ENCODE peak calls at places on chromosome 5, in eight cellular contexts. K is H1, G is HCT116, I is breast epithelium, T is stomach, W is sigmoid colon, L is transverse colon, Y is suprapubic skin. M is an unnamed sample.

GRCh38 chr5:122154910-122155309 is 25.6 kb downstream of the ZNF474 start:
- DNase-seq in W (peak), L (no peak), Y (peak), K (no peak), I (no peak), G (no peak), T (no peak), M (no peak)

GRCh38 chr5:176742246-176743105 is 67.9 kb upstream of the UNC5A start:
- DNase-seq in T (no peak), L (no peak), I (no peak), W (no peak), K (no peak), Y (peak), G (no peak), M (no peak)

GRCh38 chr5:16866220-16866619 is 69.9 kb downstream of the MYO10 start:
- DNase-seq in W (no peak), I (no peak), T (no peak), Y (no peak), G (no peak), K (no peak), L (no peak), M (no peak)

GRCh38 chr5:34762321-34762871 is 76.6 kb upstream of the TTC23L start:
- DNase-seq in Y (no peak), T (no peak), G (no peak), I (no peak), K (no peak), W (no peak), L (no peak), M (no peak)

GRCh38 chr5:155455791-155456514 is 442.4 kb downstream of the KIF4B start:
- DNase-seq in T (no peak), G (no peak), I (no peak), K (no peak), L (no peak), W (no peak), Y (no peak), M (no peak)

GRCh38 chr5:29263836-29264235 is 1929.7 kb upstream of the CDH6 start:
- DNase-seq in I (no peak), W (no peak), G (no peak), K (no peak), Y (no peak), T (no peak), L (no peak), M (no peak)

GRCh38 chr5:135194573-135195266 is 160.7 kb upstream of the PITX1 start:
- DNase-seq in Y (no peak), T (peak), K (no peak), L (no peak), W (peak), I (no peak), G (no peak), M (no peak)

GRCh38 chr5:165996484-165996883 is 2295.0 kb upstream of the WWC1 start:
- DNase-seq in L (no peak), T (no peak), K (no peak), W (no peak), I (no peak), Y (no peak), G (no peak), M (no peak)

GRCh38 chr5:160516696-160517530 is 95.3 kb downstream of the PTTG1 start:
- DNase-seq in Y (no peak), L (no peak), W (no peak), I (no peak), K (no peak), T (no peak), G (no peak), M (no peak)

GRCh38 chr5:180598797-180599589 is 7.7 kb upstream of the SCGB3A1 start:
- DNase-seq in L (no peak), Y (peak), G (no peak), W (peak), K (no peak), I (peak), T (peak), M (no peak)

GRCh38 chr5:45274241-45274640 is 421.9 kb downstream of the HCN1 start:
- DNase-seq in W (no peak), L (no peak), T (no peak), I (no peak), G (no peak), K (no peak), Y (no peak), M (no peak)

GRCh38 chr5:8329773-8330172 is 460.8 kb downstream of the MTRR start:
- DNase-seq in Y (no peak), G (no peak), W (no peak), I (no peak), L (no peak), T (no peak), K (no peak), M (no peak)

GRCh38 chr5:112186401-112186990 is 232.6 kb downstream of the EPB41L4A start:
- DNase-seq in T (no peak), Y (no peak), I (no peak), L (no peak), W (no peak), G (peak), K (no peak), M (no peak)

GRCh38 chr5:132813599-132814440 is 718 bp downstream of the SOWAHA start:
- DNase-seq in W (peak), L (peak), K (no peak), Y (no peak), T (peak), G (no peak), I (no peak), M (no peak)

GRCh38 chr5:108730617-108731340 is 16.9 kb upstream of the FER start:
- DNase-seq in W (no peak), I (no peak), L (no peak), T (no peak), K (no peak), Y (no peak), G (no peak), M (peak)

GRCh38 chr5:40410231-40410861 is 269.4 kb upstream of the PTGER4 start:
- DNase-seq in G (no peak), K (no peak), W (no peak), T (no peak), L (no peak), I (no peak), Y (no peak), M (no peak)

GRCh38 chr5:95331358-95331757 is 46.5 kb upstream of the MCTP1 start:
- DNase-seq in G (no peak), Y (no peak), K (no peak), W (no peak), L (no peak), T (no peak), I (no peak), M (no peak)

GRCh38 chr5:79851694-79852006 is 139.4 kb downstream of the MTX3 start:
- DNase-seq in K (no peak), T (no peak), I (no peak), W (no peak), L (no peak), Y (no peak), G (no peak), M (no peak)

GRCh38 chr5:37703841-37704241 is 136.0 kb downstream of the GDNF start:
- DNase-seq in I (no peak), L (no peak), K (no peak), Y (no peak), W (no peak), T (no peak), G (no peak), M (no peak)

GRCh38 chr5:111914957-111915356 is 158.0 kb upstream of the NREP start:
- DNase-seq in Y (no peak), W (no peak), T (no peak), I (no peak), G (no peak), K (no peak), L (no peak), M (no peak)

GRCh38 chr5:8340739-8341344 is 471.9 kb downstream of the MTRR start:
- DNase-seq in I (no peak), G (no peak), T (no peak), W (no peak), Y (no peak), K (no peak), L (no peak), M (no peak)

GRCh38 chr5:175867587-175868347 is 3.6 kb upstream of the CPLX2 start:
- DNase-seq in W (no peak), Y (no peak), G (peak), L (peak), I (no peak), T (no peak), K (no peak), M (no peak)

GRCh38 chr5:6527749-6528455 is 79.2 kb downstream of the UBE2QL1 start:
- DNase-seq in Y (no peak), T (no peak), W (no peak), G (no peak), K (no peak), L (no peak), I (no peak), M (no peak)

GRCh38 chr5:119453045-119453383 is 717 bp downstream of the HSD17B4 start:
- DNase-seq in T (peak), Y (no peak), I (no peak), L (peak), W (no peak), K (no peak), G (no peak), M (no peak)

GRCh38 chr5:180331647-180331950 is 21.5 kb downstream of the GFPT2 start:
- DNase-seq in G (no peak), W (no peak), L (no peak), K (no peak), I (no peak), Y (no peak), T (no peak), M (no peak)

GRCh38 chr5:67009028-67009427 is 187.6 kb downstream of the CD180 start:
- DNase-seq in Y (no peak), W (no peak), G (no peak), I (no peak), T (no peak), L (no peak), K (no peak), M (no peak)

DNA sequence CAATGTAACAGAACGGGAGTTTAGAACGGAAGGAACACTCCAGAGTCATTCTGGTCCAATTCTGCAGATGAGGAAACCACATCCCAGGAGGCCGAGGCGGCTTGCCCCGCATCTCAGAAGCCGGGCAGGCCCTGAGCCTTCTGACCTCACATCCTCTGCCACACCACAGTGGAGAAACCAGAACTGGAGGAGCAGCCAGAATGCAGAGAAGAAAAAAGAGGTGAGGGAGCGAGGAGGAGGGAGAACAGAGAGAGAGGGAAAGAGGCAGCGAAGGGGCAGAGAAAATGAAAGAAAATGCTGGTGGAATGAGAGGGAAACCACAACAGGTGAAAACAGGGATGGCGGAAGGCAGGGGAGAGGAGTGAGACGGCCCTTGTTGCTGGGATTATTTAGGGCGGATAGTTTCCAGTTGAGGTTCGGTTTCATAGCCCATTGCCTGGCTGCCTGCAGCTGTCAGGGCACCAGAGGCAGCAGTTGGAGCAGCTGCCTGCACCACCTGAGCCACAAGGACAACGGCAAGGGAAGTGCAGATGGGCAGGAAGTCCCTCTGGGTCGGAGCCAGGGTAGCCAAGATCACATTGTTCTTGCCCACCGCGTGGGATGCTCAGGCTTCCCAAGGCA is at the start of gene HMHB1:
- DNase-seq in Y (no peak), K (no peak), L (no peak), G (no peak), W (no peak), I (no peak), T (no peak), M (no peak)
- TF ChIP-seq POLR2A in Y (no peak), K (no peak), L (no peak), G (no peak), W (no peak), I (no peak), T (no peak), M (peak)

DNA sequence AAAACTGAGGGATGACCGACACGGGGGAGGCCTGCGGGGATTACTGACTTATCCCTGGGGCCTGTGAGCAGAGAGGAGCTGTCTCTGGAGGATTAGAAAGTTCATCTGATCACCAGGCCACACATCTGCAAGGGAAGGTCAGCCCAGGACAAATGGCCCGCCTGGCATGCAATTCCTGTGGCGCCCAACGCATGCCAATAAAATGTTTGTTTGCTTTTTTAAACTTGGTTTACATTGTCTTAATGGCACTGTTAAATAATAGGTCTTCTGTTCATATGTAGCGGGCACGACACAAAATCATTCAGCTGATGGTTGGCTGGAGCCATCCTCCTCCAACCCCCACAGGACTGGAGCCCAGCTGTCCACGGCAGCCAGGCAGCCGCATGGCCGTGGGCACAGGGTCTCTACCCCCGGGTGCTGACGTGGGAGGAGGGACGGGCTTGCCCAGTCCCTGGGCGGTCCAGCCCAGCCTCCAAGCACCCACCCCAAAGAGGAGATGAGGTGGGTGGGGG is 41.0 kb upstream of the SLC12A7 start:
- DNase-seq in K (no peak), G (no peak), I (no peak), W (no peak), Y (no peak), L (no peak), T (no peak), M (no peak)
- TF ChIP-seq POLR2AphosphoS5 in K (no peak), G (no peak), I (no peak), W (no peak), Y (no peak), L (no peak), T (no peak), M (no peak)

GRCh38 chr5:43036856-43037711 is 3.0 kb downstream of the ANXA2R start:
- DNase-seq in T (no peak), I (no peak), W (no peak), K (no peak), L (peak), G (no peak), Y (no peak), M (no peak)

GRCh38 chr5:43039115-43039467 is 1.0 kb downstream of the ANXA2R start:
- DNase-seq in G (no peak), I (no peak), L (no peak), Y (no peak), T (no peak), K (no peak), W (no peak), M (no peak)

GRCh38 chr5:43036409-43036808 is 3.7 kb downstream of the ANXA2R start:
- DNase-seq in Y (no peak), G (no peak), I (no peak), W (no peak), L (no peak), K (no peak), T (no peak), M (no peak)

GRCh38 chr5:43038523-43038989 is 1.6 kb downstream of the ANXA2R start:
- DNase-seq in Y (no peak), W (no peak), I (no peak), K (no peak), L (peak), G (no peak), T (no peak), M (no peak)

DNA sequence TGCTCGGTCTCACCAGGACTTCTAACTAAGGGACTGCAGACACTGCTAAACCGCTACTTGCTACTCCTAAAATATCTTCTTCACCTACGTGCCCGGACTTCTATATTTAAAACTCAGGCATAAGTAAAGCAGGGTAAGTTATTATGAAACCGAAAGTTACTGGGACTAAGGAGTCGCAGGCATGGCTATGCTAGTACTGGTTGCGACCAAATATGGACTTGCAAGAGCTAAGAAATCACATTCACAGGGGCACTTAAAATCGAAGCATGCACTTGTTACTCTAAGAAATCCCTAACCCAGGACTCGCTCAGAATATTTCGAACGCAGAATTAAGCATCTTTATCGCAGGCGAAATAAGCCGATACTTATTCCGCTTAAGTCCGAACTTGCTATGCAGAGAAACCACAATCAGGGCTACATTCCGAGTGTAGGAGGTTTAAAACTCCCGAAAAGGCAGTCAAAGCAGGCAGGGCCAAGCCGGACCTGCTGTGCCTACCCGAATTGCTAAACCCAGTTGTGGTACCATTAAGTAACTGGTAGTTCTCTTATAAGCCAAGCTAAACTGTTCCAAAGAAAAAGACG is 2.1 kb downstream of the ANXA2R start:
- DNase-seq in Y (no peak), T (no peak), W (no peak), L (peak), K (no peak), G (no peak), I (no peak), M (no peak)
- TF ChIP-seq POLR2A in Y (no peak), T (no peak), W (no peak), L (no peak), K (no peak), G (no peak), I (no peak), M (no peak)

GRCh38 chr5:168734119-168734518 is 155.0 kb upstream of the PANK3 start:
- DNase-seq in K (no peak), L (no peak), T (no peak), W (no peak), Y (no peak), G (no peak), I (no peak), M (no peak)

GRCh38 chr5:168740055-168740820 is 161.1 kb upstream of the PANK3 start:
- DNase-seq in L (no peak), W (no peak), K (no peak), Y (no peak), G (no peak), I (no peak), T (no peak), M (no peak)

GRCh38 chr5:168737066-168737465 is 157.9 kb upstream of the PANK3 start:
- DNase-seq in Y (no peak), G (no peak), T (no peak), L (no peak), K (no peak), W (no peak), I (no peak), M (no peak)

GRCh38 chr5:168736201-168736940 is 157.2 kb upstream of the PANK3 start:
- DNase-seq in G (no peak), W (no peak), K (no peak), T (no peak), L (no peak), I (no peak), Y (no peak), M (no peak)

DNA sequence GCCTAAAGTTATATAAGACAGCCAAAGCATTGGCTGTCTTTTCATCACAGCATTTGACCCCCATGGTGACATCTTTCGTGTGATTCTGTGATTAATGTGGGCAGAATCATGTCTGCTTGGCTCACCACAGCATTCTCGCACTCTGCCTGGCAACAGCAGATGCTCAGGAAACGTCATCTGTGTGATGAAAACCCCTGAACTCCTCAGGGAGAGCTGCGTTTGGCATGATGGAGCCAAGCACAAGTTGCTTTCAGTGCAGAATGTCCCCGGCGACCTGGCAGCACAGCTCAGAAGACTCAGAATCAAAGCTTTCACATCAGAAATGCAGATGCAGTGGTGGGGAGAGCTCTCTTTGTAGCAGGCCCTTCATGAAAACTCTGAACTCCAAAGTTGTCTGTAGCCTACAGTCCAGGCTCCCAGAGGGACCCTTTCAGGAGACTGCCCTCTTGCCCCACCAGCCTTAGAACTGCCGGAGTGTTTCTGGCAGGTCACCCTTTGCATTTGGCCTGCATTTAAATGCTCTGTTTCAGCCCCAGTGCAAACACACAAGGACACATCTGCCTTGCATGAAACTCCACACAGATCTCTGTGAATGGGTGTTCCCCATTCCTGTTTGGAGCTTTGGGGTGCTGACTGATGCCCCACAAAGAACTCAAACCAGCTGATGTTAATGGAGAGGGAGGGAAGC is 155.6 kb upstream of the PANK3 start:
- DNase-seq in W (peak), G (no peak), K (no peak), I (no peak), L (no peak), Y (peak), T (no peak), M (no peak)
- TF ChIP-seq POLR2AphosphoS5 in W (no peak), G (no peak), K (no peak), I (no peak), L (no peak), Y (peak), T (no peak), M (no peak)

GRCh38 chr5:152464048-152464447 is 59.0 kb upstream of the NMUR2 start:
- DNase-seq in G (no peak), Y (no peak), W (no peak), I (no peak), K (no peak), T (no peak), L (no peak), M (no peak)
- TF ChIP-seq POLR2A in G (no peak), Y (no peak), W (no peak), I (no peak), K (no peak), T (no peak), L (no peak), M (no peak)